ENCODE peak calls at places on chromosomes 11 and 22, in six cellular contexts. C, Q, A, Y, N and R are unnamed samples.

GRCh38 chr11:113167599-113167998 is 146.8 kb upstream of the TTC12 start:
- DNase-seq in C (no peak), Q (no peak), A (no peak), Y (no peak), N (no peak), R (no peak)

GRCh38 chr11:78820722-78821121 is 246.1 kb upstream of the NARS2 start:
- DNase-seq in C (no peak), Q (no peak), A (no peak), Y (no peak), N (no peak), R (no peak)

GRCh38 chr11:101567086-101567485 is 16.7 kb downstream of the TRPC6 start:
- DNase-seq in C (no peak), Q (no peak), A (no peak), Y (peak; percentile 40), N (peak; percentile 74), R (peak; percentile 69)

GRCh38 chr11:19961225-19961624 is 199.1 kb downstream of the DBX1 start:
- DNase-seq in C (no peak), Q (no peak), A (no peak), Y (no peak), N (no peak), R (no peak)

GRCh38 chr22:40176921-40177737 is 596 bp upstream of the TNRC6B start:
- DNase-seq in C (peak; percentile 81), Q (peak; percentile 86), A (peak; percentile 74), Y (peak; percentile 79), N (peak; percentile 79), R (peak; percentile 73)

GRCh38 chr22:32584650-32585049 is 110.0 kb downstream of the FBXO7 start:
- DNase-seq in C (peak; percentile 62), Q (no peak), A (no peak), Y (no peak), N (no peak), R (no peak)

GRCh38 chr11:100861221-100861620 is 174.1 kb downstream of the ARHGAP42 start:
- DNase-seq in C (no peak), Q (peak; percentile 89), A (no peak), Y (peak; percentile 18), N (no peak), R (no peak)

GRCh38 chr11:112961146-112961668 is at the start of gene NCAM1:
- DNase-seq in C (peak; percentile 36), Q (peak; percentile 23), A (peak; percentile 62), Y (peak; percentile 83), N (peak; percentile 98), R (peak; percentile 97)

GRCh38 chr22:30648825-30649224 is 13.2 kb downstream of the SLC35E4 start:
- DNase-seq in C (no peak), Q (no peak), A (no peak), Y (no peak), N (no peak), R (no peak)

GRCh38 chr11:68302256-68303054 is 9.9 kb upstream of the LRP5 start:
- DNase-seq in C (peak; percentile 59), Q (peak; percentile 81), A (no peak), Y (peak; percentile 74), N (no peak), R (no peak)

GRCh38 chr11:65489061-65489705 is 9.7 kb upstream of the MALAT1 start:
- DNase-seq in C (peak; percentile 92), Q (no peak), A (no peak), Y (peak; percentile 86), N (peak; percentile 91), R (peak; percentile 77)

GRCh38 chr11:19817870-19818269 is 105.2 kb downstream of the NAV2 start:
- DNase-seq in C (no peak), Q (no peak), A (no peak), Y (no peak), N (peak; percentile 87), R (no peak)

DNA sequence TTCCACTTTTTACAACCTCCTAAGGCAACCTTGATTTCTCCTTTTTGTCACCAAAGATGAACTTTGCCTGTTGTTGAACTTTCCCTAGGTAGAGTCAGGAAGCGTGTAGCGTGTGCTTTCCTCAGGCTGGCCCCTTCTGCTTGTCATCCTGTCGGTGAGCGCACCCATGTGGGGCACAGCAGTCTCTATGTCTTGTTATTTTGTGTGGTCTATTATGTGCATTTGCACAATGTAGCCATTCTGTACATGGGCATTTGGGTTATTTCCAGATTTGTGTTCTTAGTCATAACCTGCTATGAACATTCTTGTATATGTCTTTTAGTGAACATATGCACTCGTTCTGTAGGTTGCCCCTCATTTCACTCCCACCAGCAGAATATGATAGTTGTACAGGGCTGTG is 34.9 kb downstream of the CABIN1 start:
- DNase-seq in C (no peak), Q (peak; percentile 31), A (no peak), Y (no peak), N (no peak), R (no peak)
- TF ChIP-seq EZH2 in C (no peak), Q (no peak), A (no peak), Y (no peak), N (no peak), R (no peak)

GRCh38 chr22:42417645-42418303 is 14.4 kb downstream of the NFAM1 start:
- DNase-seq in C (no peak), Q (no peak), A (no peak), Y (no peak), N (no peak), R (no peak)
- TF ChIP-seq EZH2phosphoT487 in C (no peak), Q (no peak), A (no peak), Y (no peak), N (no peak), R (no peak)

GRCh38 chr11:22832315-22833041 is 2.9 kb upstream of the SVIP start:
- DNase-seq in C (peak; percentile 19), Q (peak; percentile 68), A (no peak), Y (no peak), N (no peak), R (no peak)

GRCh38 chr11:22829231-22830081 is at the start of gene SVIP:
- DNase-seq in C (peak; percentile 76), Q (peak; percentile 93), A (peak; percentile 94), Y (peak; percentile 96), N (peak; percentile 96), R (peak; percentile 95)

GRCh38 chr11:22828373-22828772 is 1.2 kb downstream of the SVIP start:
- DNase-seq in C (no peak), Q (no peak), A (peak; percentile 17), Y (no peak), N (no peak), R (no peak)

GRCh38 chr11:22830082-22830414 is 447 bp upstream of the SVIP start:
- DNase-seq in C (no peak), Q (no peak), A (no peak), Y (no peak), N (no peak), R (no peak)
- H2AFZ ChIP-seq in C (no peak overlapping the region), Q (peak overlapping the region; percentile 52), A (no peak overlapping the region), Y (peak overlapping the region; percentile 51), N (no peak overlapping the region), R (no peak overlapping the region)

GRCh38 chr11:125990244-125990643 is 44.4 kb downstream of the VSIG10L2 start:
- DNase-seq in C (peak; percentile 88), Q (peak; percentile 20), A (no peak), Y (no peak), N (no peak), R (no peak)
- TF ChIP-seq EZH2 in C (no peak), Q (no peak), A (no peak), Y (no peak), N (no peak), R (no peak)

GRCh38 chr11:125270711-125271110 is 106.2 kb downstream of the PKNOX2 start:
- DNase-seq in C (peak; percentile 79), Q (no peak), A (no peak), Y (no peak), N (no peak), R (no peak)
- TF ChIP-seq EZH2phosphoT487 in C (no peak), Q (no peak), A (no peak), Y (no peak), N (no peak), R (no peak)

GRCh38 chr11:69512136-69512535 is 30.7 kb downstream of the LINC01488 start:
- DNase-seq in C (no peak), Q (no peak), A (no peak), Y (no peak), N (no peak), R (no peak)

GRCh38 chr11:69509846-69510390 is 28.5 kb downstream of the LINC01488 start:
- DNase-seq in C (no peak), Q (no peak), A (no peak), Y (no peak), N (no peak), R (no peak)

GRCh38 chr11:69511358-69512015 is 30.0 kb downstream of the LINC01488 start:
- DNase-seq in C (peak; percentile 64), Q (no peak), A (no peak), Y (no peak), N (no peak), R (no peak)

GRCh38 chr11:69509381-69509780 is 27.9 kb downstream of the LINC01488 start:
- DNase-seq in C (no peak), Q (no peak), A (no peak), Y (no peak), N (no peak), R (no peak)

DNA sequence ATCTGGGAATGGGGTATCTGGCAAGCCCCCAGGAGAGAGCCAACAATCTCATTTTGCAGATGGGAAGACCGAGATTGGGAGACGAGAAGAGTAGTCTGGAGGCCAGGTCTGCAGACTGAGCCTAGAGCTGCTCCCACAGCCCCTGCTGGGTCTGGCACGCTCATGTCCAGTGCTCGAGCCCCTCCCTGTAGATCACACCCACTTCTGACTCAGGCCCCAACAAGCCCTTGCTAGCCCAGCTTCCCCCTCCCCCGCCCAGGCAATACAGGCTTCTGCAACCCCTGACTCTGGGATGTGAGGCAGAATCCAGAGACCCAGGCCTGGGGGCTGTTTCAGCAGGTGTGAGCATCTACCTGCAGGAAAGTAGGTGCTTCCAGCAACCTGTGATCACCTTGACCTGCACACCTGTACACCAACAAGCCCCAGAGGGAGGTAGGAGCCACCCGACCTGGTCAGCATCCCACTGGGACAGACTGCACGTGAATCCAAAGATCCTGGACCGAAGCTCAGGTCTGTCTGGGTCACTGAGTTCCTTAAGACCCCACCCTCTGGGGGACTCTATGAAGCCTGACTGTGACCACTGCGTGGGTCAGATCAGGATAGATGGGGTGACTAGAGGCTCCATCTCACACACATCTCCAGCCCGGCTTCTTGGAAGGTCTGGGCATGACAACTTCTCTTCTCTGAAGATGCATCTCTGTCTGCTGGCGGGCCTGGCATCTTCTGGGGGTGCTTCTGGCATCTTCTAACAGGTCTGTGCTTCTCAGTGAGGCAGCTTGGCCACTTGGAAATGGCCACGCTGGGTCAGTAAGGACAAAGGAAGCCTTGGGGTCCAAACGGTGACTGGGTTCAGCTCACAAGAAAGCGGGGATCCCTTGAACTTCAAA is 29.3 kb downstream of the LINC01488 start:
- DNase-seq in C (peak; percentile 58), Q (peak; percentile 51), A (no peak), Y (peak; percentile 35), N (no peak), R (no peak)
- H2AFZ ChIP-seq in C (no peak overlapping the region), Q (no peak overlapping the region), A (no peak overlapping the region), Y (no peak overlapping the region), N (no peak overlapping the region), R (no peak overlapping the region)